ENCODE peak calls at places on chromosome 16, in ten cellular contexts. G is iris pigment epithelial cell; D is naive B cell; H is NCI-H446 treated with DMSO at 0.1 percent for 48 hours; M is mucosa of gallbladder; E is stimulated activated CD4-positive, alpha-beta T cell treated with anti-CD3 and anti-CD28 coated beads, Interleukin-1b, Interleukin-23, amount 100 ng/mL, for 1 hour; A is activated naive CD4-positive, alpha-beta T cell treated with Interleukin-2 at 50 U/mL for 16 hours; I is T-cell; C is NCI-H2081; F is T-helper 17 cell. X is an unnamed sample.

GRCh38 chr16:52546291-52546941 is 527 bp downstream of the TOX3 start:
- DNase-seq in G (no peak), D (no peak), H (no peak), M (no peak), E (no peak), A (no peak), I (no peak), C (no peak), F (no peak), X (no peak)

GRCh38 chr16:88850531-88851199 is 6.1 kb downstream of the GALNS start:
- DNase-seq in G (no peak), D (no peak), H (no peak), M (no peak), E (no peak), A (no peak), I (no peak), C (no peak), F (no peak), X (no peak)

GRCh38 chr16:27503662-27504061 is 46.1 kb downstream of the GTF3C1 start:
- DNase-seq in G (no peak), D (no peak), H (no peak), M (no peak), E (no peak), A (no peak), I (no peak), C (no peak), F (no peak), X (no peak)

GRCh38 chr16:87602821-87603683 is 744 bp downstream of the JPH3 start:
- DNase-seq in G (no peak), D (no peak), H (no peak), M (no peak), E (no peak), A (no peak), I (no peak), C (no peak), F (no peak), X (no peak)

GRCh38 chr16:84922351-84923135 is 88.8 kb downstream of the ZDHHC7 start:
- DNase-seq in G (no peak), D (no peak), H (no peak), M (peak), E (no peak), A (no peak), I (no peak), C (peak), F (no peak), X (peak)

GRCh38 chr16:83533193-83533592 is 274.6 kb upstream of the HSBP1 start:
- DNase-seq in G (peak), D (no peak), H (no peak), M (no peak), E (no peak), A (no peak), I (no peak), C (peak), F (no peak), X (no peak)

GRCh38 chr16:86073763-86074493 is 175.0 kb downstream of the IRF8 start:
- DNase-seq in G (no peak), D (no peak), H (no peak), M (no peak), E (no peak), A (no peak), I (no peak), C (no peak), F (no peak), X (no peak)

GRCh38 chr16:11361751-11362742 is 16.8 kb downstream of the RMI2 start:
- DNase-seq in G (no peak), D (peak), H (no peak), M (no peak), E (no peak), A (peak), I (peak), C (no peak), F (peak), X (peak)

GRCh38 chr16:25034916-25035315 is 19.7 kb upstream of the ARHGAP17 start:
- DNase-seq in G (no peak), D (no peak), H (no peak), M (no peak), E (no peak), A (no peak), I (no peak), C (no peak), F (no peak), X (no peak)

GRCh38 chr16:309476-309875 is 26.5 kb downstream of the PDIA2 start:
- DNase-seq in G (no peak), D (no peak), H (no peak), M (no peak), E (no peak), A (no peak), I (no peak), C (no peak), F (no peak), X (peak)

GRCh38 chr16:54589326-54589725 is 302.7 kb upstream of the IRX3 start:
- DNase-seq in G (no peak), D (no peak), H (no peak), M (no peak), E (no peak), A (no peak), I (no peak), C (no peak), F (no peak), X (no peak)

GRCh38 chr16:50879873-50880695 is 138.2 kb downstream of the CYLD start:
- DNase-seq in G (no peak), D (no peak), H (no peak), M (peak), E (no peak), A (no peak), I (no peak), C (no peak), F (no peak), X (no peak)

GRCh38 chr16:30079480-30079879 is 3.7 kb downstream of the PPP4C start:
- DNase-seq in G (no peak), D (no peak), H (no peak), M (no peak), E (no peak), A (no peak), I (no peak), C (no peak), F (no peak), X (no peak)

GRCh38 chr16:80666378-80667257 is 125.8 kb downstream of the DYNLRB2 start:
- DNase-seq in G (no peak), D (no peak), H (no peak), M (no peak), E (no peak), A (no peak), I (no peak), C (no peak), F (no peak), X (no peak)

GRCh38 chr16:57123216-57123968 is 31.0 kb downstream of the CPNE2 start:
- DNase-seq in G (peak), D (no peak), H (no peak), M (no peak), E (no peak), A (no peak), I (no peak), C (no peak), F (no peak), X (no peak)

GRCh38 chr16:67326472-67327309 is at the start of the genes KCTD19 and LRRC36:
- DNase-seq in G (peak), D (peak), H (no peak), M (peak), E (no peak), A (peak), I (peak), C (peak), F (peak), X (no peak)

GRCh38 chr16:67000384-67001158 is 12.2 kb downstream of the CES4A start:
- DNase-seq in G (peak), D (peak), H (no peak), M (peak), E (no peak), A (peak), I (peak), C (peak), F (peak), X (peak)

GRCh38 chr16:85659805-85660511 is 28.8 kb downstream of the GINS2 start:
- DNase-seq in G (peak), D (peak), H (no peak), M (no peak), E (peak), A (peak), I (peak), C (peak), F (peak), X (peak)

GRCh38 chr16:720507-720989 is 398 bp upstream of the ANTKMT start:
- DNase-seq in G (peak), D (no peak), H (no peak), M (no peak), E (no peak), A (no peak), I (no peak), C (no peak), F (no peak), X (no peak)

GRCh38 chr16:19523184-19523558 is 571 bp upstream of the CCP110 start:
- DNase-seq in G (no peak), D (no peak), H (no peak), M (no peak), E (no peak), A (no peak), I (no peak), C (no peak), F (no peak), X (no peak)

GRCh38 chr16:17331071-17331521 is 139.7 kb downstream of the XYLT1 start:
- DNase-seq in G (no peak), D (no peak), H (peak), M (no peak), E (no peak), A (no peak), I (no peak), C (no peak), F (no peak), X (no peak)